ENCODE peak calls at places on chromosomes 11 and 22, in five cellular contexts. R is GM10248; M is stimulated activated CD4-positive, alpha-beta T cell treated with anti-CD3 and anti-CD28 coated beads, Interleukin-15, amount 100 ng/mL, for 48 hours; Y is CD4-positive, alpha-beta T cell; W is ELR. Z is an unnamed sample.
A peak's percentile ranks its signal among the peaks of the same experiment; 100 is the strongest.

GRCh38 chr11:2804701-2805387 is 80.7 kb downstream of the CDKN1C start:
- DNase-seq in R (no peak), M (no peak), Y (peak; percentile 32), W (no peak), Z (no peak)

GRCh38 chr22:30920407-30920806 is 48.2 kb downstream of the MORC2 start:
- DNase-seq in R (peak; percentile 84), M (peak; percentile 72), Y (peak; percentile 91), W (peak; percentile 79), Z (no peak)

GRCh38 chr22:20446383-20446970 is 8.9 kb upstream of the SCARF2 start:
- DNase-seq in R (no peak), M (no peak), Y (no peak), W (no peak), Z (no peak)

GRCh38 chr11:2273771-2274170 is 3.4 kb upstream of the ASCL2 start:
- DNase-seq in R (no peak), M (no peak), Y (no peak), W (no peak), Z (no peak)

GRCh38 chr11:19466314-19466713 is 225.6 kb upstream of the E2F8 start:
- DNase-seq in R (no peak), M (no peak), Y (no peak), W (no peak), Z (no peak)

GRCh38 chr22:44665115-44665514 is 36.9 kb upstream of the PRR5 start:
- DNase-seq in R (no peak), M (no peak), Y (no peak), W (peak; percentile 55), Z (no peak)

GRCh38 chr11:117629891-117630538 is 167.0 kb downstream of the DSCAML1 start:
- DNase-seq in R (no peak), M (no peak), Y (no peak), W (no peak), Z (no peak)

GRCh38 chr22:29838599-29838956 is 504 bp upstream of the ASCC2 start:
- DNase-seq in R (no peak), M (no peak), Y (no peak), W (no peak), Z (no peak)

GRCh38 chr22:23065495-23066122 is 4.7 kb upstream of the GNAZ start:
- DNase-seq in R (no peak), M (no peak), Y (no peak), W (no peak), Z (no peak)

GRCh38 chr11:88012456-88012855 is 162.8 kb downstream of the RAB38 start:
- DNase-seq in R (no peak), M (no peak), Y (no peak), W (no peak), Z (no peak)

GRCh38 chr22:24437820-24438328 is 10.5 kb downstream of the ADORA2A start:
- DNase-seq in R (peak; percentile 72), M (no peak), Y (no peak), W (peak; percentile 83), Z (no peak)